ENCODE peak calls at places on chromosomes 4 and X, in seven cellular contexts. N is MG63, P is breast epithelium, Q is stomach, V is IMR-90, Z is SK-N-SH, E is PC-3. K is an unnamed sample.
A peak's percentile ranks its signal among the peaks of the same experiment; 100 is the strongest.

GRCh38 chr4:185346975-185347601 is 48.6 kb downstream of the LRP2BP start:
- DNase-seq in E (no peak), Q (no peak), N (no peak), P (no peak), Z (no peak), V (peak; percentile 62), K (no peak)

GRCh38 chrX:120556251-120556650 is 4.5 kb downstream of the CUL4B start:
- DNase-seq in P (no peak), Z (no peak), Q (no peak), E (peak; percentile 51), N (no peak), V (no peak), K (no peak)

GRCh38 chrX:136711147-136711546 is 63.2 kb downstream of the CD40LG start:
- DNase-seq in Q (peak; percentile 35), P (no peak), Z (peak; percentile 42), N (peak; percentile 58), E (peak; percentile 69), V (peak; percentile 36), K (no peak)

GRCh38 chr4:177713454-177713853 is 271.2 kb upstream of the AGA start:
- DNase-seq in Q (no peak), V (no peak), Z (no peak), N (no peak), P (no peak), E (no peak), K (no peak)

GRCh38 chr4:145333786-145334185 is 147.9 kb upstream of the SMAD1 start:
- DNase-seq in V (no peak), Z (no peak), E (no peak), P (no peak), Q (no peak), N (no peak), K (peak; percentile 72)

GRCh38 chr4:3436798-3437581 is 4.8 kb upstream of the HGFAC start:
- DNase-seq in N (peak; percentile 94), V (peak; percentile 35), E (peak; percentile 75), P (peak; percentile 73), Z (no peak), Q (peak; percentile 75), K (peak; percentile 86)

GRCh38 chr4:127965803-127966175 is 583 bp downstream of the ABHD18 start:
- DNase-seq in N (peak; percentile 15), E (peak; percentile 33), Q (peak; percentile 59), P (no peak), V (peak; percentile 20), Z (peak; percentile 54), K (peak; percentile 87)

GRCh38 chr4:186351672-186352194 is 85.7 kb downstream of the F11 start:
- DNase-seq in N (no peak), V (no peak), P (no peak), E (no peak), Q (no peak), Z (no peak), K (peak; percentile 81)

DNA sequence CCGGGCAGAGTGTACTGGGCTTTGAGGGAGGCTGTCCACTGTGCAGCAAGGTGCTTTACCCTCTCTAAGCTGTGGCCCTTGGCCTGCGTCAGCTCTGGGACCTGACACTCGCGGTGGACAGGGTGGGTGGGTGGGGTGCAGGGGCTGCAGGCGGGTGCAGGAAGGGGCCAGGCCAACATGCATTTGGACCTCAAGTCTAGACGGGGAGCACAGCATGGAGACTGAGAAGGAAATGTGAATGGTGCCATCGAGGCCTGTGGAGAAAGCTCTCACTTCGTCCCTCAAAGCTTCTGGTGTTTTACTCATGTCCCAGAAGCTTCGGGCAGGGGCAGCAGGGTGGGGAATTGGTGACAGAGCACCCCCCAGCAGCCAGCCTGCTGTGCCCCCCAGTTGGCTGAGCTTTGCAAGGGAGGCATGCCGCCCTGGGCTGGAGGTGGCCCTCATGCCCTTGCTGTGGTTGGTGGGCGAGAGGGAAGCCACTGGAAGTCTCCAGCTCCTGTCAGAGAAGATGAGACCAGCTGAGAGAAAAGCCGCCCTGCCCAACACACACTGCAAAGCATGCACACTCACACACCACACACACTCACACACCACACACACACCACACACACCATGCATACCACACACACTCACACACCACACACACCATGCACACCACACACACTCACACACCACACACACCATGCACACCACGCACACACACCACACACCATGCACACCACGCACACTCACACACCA is 12.3 kb downstream of the PNMA6E start:
- DNase-seq in P (no peak), Q (no peak), N (no peak), V (no peak), Z (no peak), E (no peak), K (no peak)
- H3K9me3 ChIP-seq in P (no peaks in the 10 kb centered on the region), Q (no peaks in the 10 kb centered on the region), N (no peaks in the 10 kb centered on the region), V (peaks cover 3% of the 10 kb centered on the region), Z (no peaks in the 10 kb centered on the region), E (no peaks in the 10 kb centered on the region), K (no peaks in the 10 kb centered on the region)

DNA sequence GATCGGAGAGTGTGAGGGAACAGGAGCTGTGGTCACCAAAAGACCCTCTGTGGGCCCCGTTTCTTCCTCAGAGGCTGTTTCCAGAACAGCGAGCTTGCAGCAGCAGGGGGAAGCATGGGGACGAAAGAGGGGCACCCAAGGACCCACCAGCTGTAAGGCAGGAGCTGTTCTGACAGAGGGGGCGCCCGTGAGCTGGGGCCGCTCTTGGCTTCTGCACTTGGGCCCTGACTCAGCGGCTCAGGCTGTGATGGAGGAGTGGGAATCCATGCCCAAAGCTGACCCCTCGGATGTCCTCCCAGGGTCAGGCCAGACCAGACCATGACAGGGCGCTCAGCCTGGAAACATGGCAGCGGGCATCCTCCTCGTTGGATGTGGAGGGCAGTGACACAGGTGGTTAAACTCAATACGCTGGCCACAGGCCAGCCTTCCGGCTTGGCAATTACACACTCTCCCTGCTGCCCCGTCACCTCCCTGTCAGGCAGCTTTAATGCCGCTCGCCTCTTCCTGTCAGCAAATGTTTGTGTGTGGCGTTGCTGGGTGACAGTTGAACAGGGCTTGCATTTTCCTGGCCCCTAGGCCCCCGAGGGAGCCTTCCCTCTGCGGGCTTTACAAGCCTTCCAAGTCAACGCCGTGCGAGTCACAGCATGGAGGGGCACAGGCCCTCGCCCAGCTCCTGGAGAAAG is 620.2 kb downstream of the BCOR start:
- DNase-seq in E (peak; percentile 37), V (no peak), Q (peak; percentile 26), N (no peak), Z (no peak), P (no peak), K (peak; percentile 67)
- H3K27me3 ChIP-seq in E (peaks cover 9% of the 10 kb centered on the region), V (peaks cover 20% of the 10 kb centered on the region), Q (no peaks in the 10 kb centered on the region), N (no peaks in the 10 kb centered on the region), Z (peaks cover 24% of the 10 kb centered on the region), P (peaks cover 75% of the 10 kb centered on the region), K (no peaks in the 10 kb centered on the region)

GRCh38 chrX:93673056-93673868 is at the start of gene NAP1L3:
- DNase-seq in P (no peak), E (peak; percentile 44), V (peak; percentile 44), Q (peak; percentile 44), Z (peak; percentile 78), N (peak; percentile 30), K (peak; percentile 43)
- H3K4me3 ChIP-seq in P (peak within 1 kb of the TSS; percentile 70), E (peak within 1 kb of the TSS; percentile 76), V (peak within 1 kb of the TSS; percentile 66), Q (peak within 1 kb of the TSS; percentile 54), Z (peak within 1 kb of the TSS; percentile 74), N (peak within 1 kb of the TSS; percentile 38), K (peak within 1 kb of the TSS; percentile 48)

GRCh38 chr4:107708225-107708624 is 11.8 kb downstream of the PAPSS1 start:
- DNase-seq in E (peak; percentile 56), Z (no peak), P (no peak), N (no peak), V (no peak), Q (no peak), K (no peak)
- H3K9me3 ChIP-seq in E (no peaks in the 10 kb centered on the region), Z (peaks cover 24% of the 10 kb centered on the region), P (peaks cover 25% of the 10 kb centered on the region), N (no peaks in the 10 kb centered on the region), V (peaks cover 19% of the 10 kb centered on the region), Q (peaks cover 7% of the 10 kb centered on the region), K (no peaks in the 10 kb centered on the region)

DNA sequence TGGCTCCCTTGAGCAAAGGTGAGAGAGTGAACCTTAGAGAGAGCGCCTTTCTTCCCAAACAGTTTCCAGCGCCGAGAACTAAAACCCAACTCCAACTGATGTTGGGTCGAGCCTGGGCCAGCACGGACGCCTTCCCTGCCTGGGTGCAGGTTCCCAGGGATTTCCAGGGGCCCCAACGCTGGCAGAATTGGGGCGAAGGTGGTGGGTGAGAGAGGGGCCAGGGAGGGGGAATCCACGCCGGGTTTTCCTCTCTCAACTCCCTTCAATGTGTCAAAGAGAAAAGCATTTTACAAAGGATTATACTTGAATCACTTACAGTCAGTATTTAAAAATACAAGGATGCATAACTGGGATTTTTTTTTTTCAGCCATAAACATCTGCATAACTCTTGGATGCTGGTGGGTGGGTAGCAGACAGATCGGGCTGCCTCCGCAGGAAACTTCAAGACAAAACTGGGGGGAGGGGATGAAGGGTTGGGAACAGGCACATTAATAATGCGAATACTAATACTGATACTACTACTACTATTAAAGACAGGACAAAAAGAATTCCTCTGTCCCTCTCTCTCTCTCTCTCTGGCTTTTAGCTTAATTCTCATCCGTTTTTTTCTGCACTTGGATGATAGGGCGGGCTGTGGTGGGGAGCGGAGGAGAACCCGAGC is 1.3 kb upstream of the ARX start:
- DNase-seq in E (no peak), Z (no peak), V (no peak), Q (no peak), N (no peak), P (no peak), K (no peak)
- H3K27me3 ChIP-seq in E (peaks cover 67% of the 10 kb centered on the region), Z (peaks cover 82% of the 10 kb centered on the region), V (peaks cover 86% of the 10 kb centered on the region), Q (peaks cover 53% of the 10 kb centered on the region), N (peaks cover 45% of the 10 kb centered on the region), P (peaks cover 96% of the 10 kb centered on the region), K (peaks cover 12% of the 10 kb centered on the region)

DNA sequence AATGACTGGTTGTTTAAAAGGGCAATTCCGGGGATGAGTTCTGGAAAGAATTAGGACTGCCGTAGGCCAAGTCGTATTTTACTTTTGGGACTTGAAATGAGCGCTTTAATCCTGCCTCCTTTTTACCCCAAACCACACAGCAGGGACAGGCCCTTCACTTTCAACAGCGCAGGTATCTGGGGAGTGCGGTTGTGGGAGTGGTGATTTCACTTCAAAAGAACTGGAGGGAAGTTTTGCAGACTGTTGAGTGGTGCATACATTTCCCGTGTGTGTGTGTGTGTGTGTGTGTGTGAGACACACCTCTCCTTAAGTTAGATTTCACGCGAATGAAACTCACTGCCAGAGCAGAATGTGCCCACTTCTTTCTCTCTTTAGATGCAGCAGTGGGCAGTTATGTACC is 2.8 kb downstream of the NHS start:
- DNase-seq in P (no peak), Q (no peak), N (no peak), V (no peak), Z (no peak), E (no peak), K (no peak)
- H3K4me3 ChIP-seq in P (peak overlapping the region; percentile 75), Q (peak overlapping the region; percentile 52), N (no peak overlapping the region), V (peak overlapping the region; percentile 98), Z (peak overlapping the region; percentile 53), E (peak overlapping the region; percentile 91), K (no peak overlapping the region)

GRCh38 chr4:175986-176385 is 51.7 kb downstream of the ZNF718 start:
- DNase-seq in N (peak; percentile 16), Z (no peak), Q (no peak), V (no peak), P (no peak), E (no peak), K (no peak)
- H3K9me3 ChIP-seq in N (peaks cover 6% of the 10 kb centered on the region), Z (peaks cover 3% of the 10 kb centered on the region), Q (peaks cover 48% of the 10 kb centered on the region), V (peaks cover 41% of the 10 kb centered on the region), P (peaks cover 78% of the 10 kb centered on the region), E (peaks cover 10% of the 10 kb centered on the region), K (no peaks in the 10 kb centered on the region)

K was measured in body of pancreas.